ENCODE peak calls at places on chromosomes 6 and 20, in eight cellular contexts. K is activated CD4-positive, alpha-beta T cell treated with anti-CD3 and anti-CD28 coated beads, Interleukin-2, amount 50 U/mL, for 1 hour; V is Kasumi-1; E is activated naive CD4-positive, alpha-beta T cell; G is glomerular endothelial cell; P is hypothalamus; A is COLO829; F is T-helper 17 cell. S is an unnamed sample.

GRCh38 chr6:70310063-70310694 is 7.3 kb upstream of the COL9A1 start:
- DNase-seq in G (peak; percentile 25), P (no peak), V (peak; percentile 45), F (no peak), K (no peak), E (no peak), A (no peak), S (peak; percentile 16)

GRCh38 chr20:32453467-32454163 is 95.5 kb downstream of the ASXL1 start:
- DNase-seq in G (no peak), P (no peak), F (no peak), A (no peak), K (no peak), E (no peak), V (no peak), S (no peak)

GRCh38 chr6:27592107-27592480 is 119.2 kb upstream of the ZNF184 start:
- DNase-seq in V (no peak), G (no peak), P (no peak), E (no peak), A (no peak), F (no peak), K (no peak), S (peak; percentile 7)

GRCh38 chr6:106154326-106154725 is 68.2 kb downstream of the PRDM1 start:
- DNase-seq in K (no peak), V (no peak), F (no peak), E (no peak), G (no peak), A (no peak), P (no peak), S (no peak)

GRCh38 chr20:60000271-60001026 is 42.2 kb downstream of the CDH26 start:
- DNase-seq in A (peak; percentile 35), K (no peak), P (no peak), E (no peak), G (no peak), F (no peak), V (no peak), S (no peak)

GRCh38 chr6:21748343-21749063 is 155.0 kb downstream of the SOX4 start:
- DNase-seq in E (no peak), K (no peak), F (no peak), P (no peak), V (no peak), A (peak; percentile 71), G (no peak), S (peak; percentile 78)

GRCh38 chr6:20203561-20204528 is 8.4 kb downstream of the MBOAT1 start:
- DNase-seq in P (no peak), A (no peak), V (no peak), F (no peak), G (no peak), E (no peak), K (no peak), S (no peak)

GRCh38 chr6:146592451-146592850 is 6.3 kb upstream of the ADGB start:
- DNase-seq in F (no peak), K (no peak), V (no peak), E (no peak), G (no peak), P (no peak), A (no peak), S (no peak)

GRCh38 chr6:126228001-126228791 is 111.7 kb upstream of the CENPW start:
- DNase-seq in K (no peak), E (no peak), A (no peak), V (no peak), F (no peak), G (no peak), P (no peak), S (no peak)

GRCh38 chr20:20334489-20334888 is 33.4 kb upstream of the INSM1 start:
- DNase-seq in F (no peak), P (no peak), K (no peak), E (no peak), A (no peak), G (no peak), V (no peak), S (no peak)

GRCh38 chr6:16344756-16345155 is 106.4 kb downstream of the GMPR start:
- DNase-seq in A (no peak), E (no peak), G (no peak), V (no peak), F (no peak), P (no peak), K (no peak), S (peak; percentile 74)

GRCh38 chr20:47209982-47210381 is 146.5 kb downstream of the ZMYND8 start:
- DNase-seq in V (no peak), P (no peak), K (no peak), A (no peak), E (no peak), G (no peak), F (no peak), S (no peak)

GRCh38 chr6:133730881-133731280 is 158.0 kb upstream of the TCF21 start:
- DNase-seq in K (no peak), V (peak; percentile 6), E (no peak), G (no peak), A (no peak), P (no peak), F (no peak), S (peak; percentile 10)

GRCh38 chr20:63893999-63894357 is 948 bp upstream of the DNAJC5 start:
- DNase-seq in P (no peak), A (no peak), E (no peak), G (no peak), V (no peak), F (no peak), K (no peak), S (no peak)

GRCh38 chr6:7194657-7195056 is 86.9 kb downstream of the RREB1 start:
- DNase-seq in P (no peak), V (no peak), K (no peak), E (no peak), A (no peak), G (no peak), F (no peak), S (no peak)

GRCh38 chr6:13398421-13398994 is 70.2 kb upstream of the TBC1D7 start:
- DNase-seq in F (no peak), A (no peak), P (peak; percentile 13), K (no peak), V (no peak), G (no peak), E (no peak), S (no peak)

GRCh38 chr6:129789974-129790373 is 71.1 kb downstream of the TMEM244 start:
- DNase-seq in P (no peak), F (no peak), E (no peak), V (no peak), G (no peak), A (no peak), K (no peak), S (no peak)

GRCh38 chr20:57382516-57382915 is 8.7 kb upstream of the RBM38 start:
- DNase-seq in P (no peak), V (no peak), G (no peak), E (no peak), K (no peak), F (no peak), A (no peak), S (no peak)

GRCh38 chr6:124197148-124197547 is 393.5 kb downstream of the NKAIN2 start:
- DNase-seq in A (no peak), F (no peak), P (no peak), E (no peak), V (no peak), G (no peak), K (no peak), S (no peak)

GRCh38 chr6:137370871-137371633 is 123.1 kb downstream of the OLIG3 start:
- DNase-seq in K (no peak), P (no peak), F (no peak), V (peak; percentile 10), G (no peak), A (no peak), E (no peak), S (no peak)

GRCh38 chr6:168035661-168036616 is 38.5 kb downstream of the KIF25 start:
- DNase-seq in K (no peak), E (no peak), F (no peak), G (no peak), A (no peak), P (no peak), V (no peak), S (peak; percentile 78)

GRCh38 chr6:53943410-53943809 is 148.6 kb downstream of the LRRC1 start:
- DNase-seq in P (peak; percentile 33), F (no peak), G (no peak), K (no peak), E (no peak), V (no peak), A (no peak), S (no peak)

GRCh38 chr6:150078788-150079187 is 9.9 kb upstream of the ULBP3 start:
- DNase-seq in K (no peak), E (no peak), V (no peak), A (no peak), G (no peak), F (no peak), P (no peak), S (peak; percentile 52)

GRCh38 chr6:36430351-36430750 is 12.3 kb downstream of the PXT1 start:
- DNase-seq in G (no peak), P (no peak), K (no peak), V (no peak), F (no peak), A (no peak), E (no peak), S (peak; percentile 59)

GRCh38 chr20:40930561-40930960 is 98.1 kb upstream of the TOP1 start:
- DNase-seq in K (no peak), V (no peak), F (no peak), G (no peak), P (no peak), A (no peak), E (no peak), S (peak; percentile 6)

GRCh38 chr6:167409689-167410088 is 84.8 kb downstream of the TTLL2 start:
- DNase-seq in F (no peak), G (no peak), A (no peak), K (no peak), E (no peak), P (no peak), V (no peak), S (no peak)

GRCh38 chr20:54680872-54681297 is 205.5 kb downstream of the DOK5 start:
- DNase-seq in A (peak; percentile 39), P (no peak), G (peak; percentile 29), K (no peak), E (no peak), F (no peak), V (peak; percentile 27), S (peak; percentile 2)

GRCh38 chr6:12504325-12504966 is 212.1 kb upstream of the PHACTR1 start:
- DNase-seq in A (peak; percentile 43), P (no peak), G (no peak), V (peak; percentile 65), E (no peak), K (no peak), F (no peak), S (no peak)